ENCODE peak calls at places on chromosomes 6 and 20, in ten cellular contexts. G is GM23248; R is Panc1; C is activated CD4-positive, alpha-beta T cell treated with anti-CD3 and anti-CD28 coated beads, Interleukin-2, amount 10 ng/mL, durations not matched to agents 7 days and 5 days; J is MCF 10A; M is AG04449; X is ACHN; Y is NCI-H1930; U is MV-4-11; W is A549. H is an unnamed sample.

GRCh38 chr20:10228330-10228729 is 9.7 kb downstream of the SNAP25 start:
- DNase-seq in W (no peak), U (no peak), R (no peak), X (no peak), G (no peak), J (peak; percentile 52), C (no peak), M (no peak), Y (no peak), H (no peak)

GRCh38 chr6:21845018-21845417 is 251.5 kb downstream of the SOX4 start:
- DNase-seq in J (no peak), Y (no peak), C (no peak), M (no peak), U (no peak), X (peak; percentile 26), G (no peak), W (no peak), R (no peak), H (no peak)

GRCh38 chr20:59006864-59007757 is at the start of gene CTSZ:
- DNase-seq in Y (no peak), M (no peak), J (peak; percentile 39), C (peak; percentile 53), R (no peak), G (peak; percentile 68), X (peak; percentile 51), W (peak; percentile 74), U (peak; percentile 56), H (no peak)

GRCh38 chr6:100153656-100154055 is 159.6 kb upstream of the MCHR2 start:
- DNase-seq in U (no peak), Y (no peak), M (no peak), W (no peak), C (no peak), G (no peak), R (no peak), X (no peak), J (no peak), H (no peak)

GRCh38 chr20:50663095-50663821 is 28.1 kb downstream of the RIPOR3 start:
- DNase-seq in U (peak; percentile 31), M (no peak), C (no peak), J (peak; percentile 84), W (no peak), R (no peak), G (no peak), X (peak; percentile 63), Y (no peak), H (peak; percentile 36)

GRCh38 chr6:52362443-52363221 is 681 bp downstream of the PAQR8 start:
- DNase-seq in U (no peak), G (peak; percentile 57), M (no peak), J (peak; percentile 21), W (peak; percentile 8), X (peak; percentile 15), Y (no peak), R (no peak), C (peak; percentile 38), H (no peak)

GRCh38 chr6:160227038-160227768 is 31.4 kb downstream of the SLC22A2 start:
- DNase-seq in W (no peak), G (no peak), U (no peak), Y (no peak), M (no peak), X (no peak), J (no peak), R (no peak), C (no peak), H (no peak)

GRCh38 chr20:35739294-35740163 is 2.5 kb downstream of the RBM39 start:
- DNase-seq in U (peak; percentile 17), C (no peak), G (peak; percentile 82), W (no peak), Y (no peak), X (peak; percentile 43), R (no peak), J (peak; percentile 58), M (no peak), H (no peak)

GRCh38 chr6:92684386-92684785 is 735.0 kb downstream of the EPHA7 start:
- DNase-seq in C (no peak), W (no peak), J (peak; percentile 17), X (no peak), R (no peak), Y (no peak), G (no peak), M (no peak), U (no peak), H (no peak)

GRCh38 chr6:40755749-40756452 is 168.7 kb upstream of the LRFN2 start:
- DNase-seq in W (no peak), J (peak; percentile 4), R (no peak), G (peak; percentile 81), U (peak; percentile 95), X (peak; percentile 17), C (no peak), Y (no peak), M (no peak), H (no peak)

GRCh38 chr20:23270427-23270911 is 80.1 kb upstream of the NXT1 start:
- DNase-seq in M (peak; percentile 44), Y (no peak), U (no peak), R (no peak), G (peak; percentile 22), W (no peak), X (no peak), J (no peak), C (no peak), H (no peak)

GRCh38 chr6:163620101-163620500 is 205.6 kb downstream of the QKI start:
- DNase-seq in R (no peak), X (no peak), J (no peak), W (no peak), Y (no peak), M (no peak), G (no peak), C (no peak), U (no peak), H (no peak)

GRCh38 chr6:108921547-108922331 is 73.5 kb downstream of the ARMC2 start:
- DNase-seq in G (peak; percentile 71), M (no peak), U (peak; percentile 97), C (peak; percentile 28), Y (no peak), J (peak; percentile 82), R (no peak), X (no peak), W (no peak), H (no peak)

GRCh38 chr20:57445298-57445697 is 54.1 kb downstream of the RBM38 start:
- DNase-seq in G (peak; percentile 94), U (no peak), Y (no peak), X (no peak), M (peak; percentile 14), R (no peak), J (no peak), C (no peak), W (no peak), H (no peak)

GRCh38 chr6:25136879-25137278 is 142.3 kb upstream of the CARMIL1 start:
- DNase-seq in U (peak; percentile 25), M (no peak), C (no peak), Y (no peak), G (peak; percentile 76), X (no peak), W (no peak), R (no peak), J (peak; percentile 9), H (no peak)

GRCh38 chr6:116417661-116418060 is 43.5 kb upstream of the CALHM6 start:
- DNase-seq in G (no peak), Y (no peak), U (no peak), R (no peak), W (no peak), M (no peak), C (no peak), X (no peak), J (no peak), H (no peak)